ENCODE peak calls at places on chromosome 21, in eight cellular contexts. Z is stimulated activated CD4-positive, alpha-beta T cell treated with anti-CD3 and anti-CD28 coated beads, Interleukin-1b, Interleukin-23, amount 100 ng/mL, for 4 hours; P is HCT116; J is NCI-H2171 treated with DMSO at 0.1 percent for 48 hours; H is T-helper 2 cell; M is activated CD8-positive, alpha-beta memory T cell treated with anti-CD3 and anti-CD28 coated beads, Interleukin-2, amount 50 U/mL, for 48 hours; Q is naive thymus-derived CD8-positive, alpha-beta T cell; O is AML-193. U is an unnamed sample.

GRCh38 chr21:36027352-36027751 is 33.0 kb downstream of the SETD4 start:
- DNase-seq in M (no peak), P (no peak), H (no peak), J (no peak), Q (no peak), Z (no peak), O (no peak), U (no peak)

GRCh38 chr21:27802816-27803475 is 836.1 kb upstream of the ADAMTS5 start:
- DNase-seq in H (no peak), P (no peak), O (peak), Z (no peak), J (peak), Q (no peak), M (no peak), U (no peak)

GRCh38 chr21:35697321-35697808 is 363.0 kb downstream of the SETD4 start:
- DNase-seq in M (no peak), Z (no peak), H (no peak), Q (peak), P (no peak), J (peak), O (no peak), U (no peak)

GRCh38 chr21:33063907-33064622 is 5.9 kb upstream of the OLIG1 start:
- DNase-seq in H (no peak), P (no peak), O (no peak), Q (no peak), Z (no peak), J (no peak), M (no peak), U (no peak)

GRCh38 chr21:21183092-21183491 is 184.9 kb downstream of the NCAM2 start:
- DNase-seq in O (no peak), M (no peak), P (no peak), Z (no peak), J (no peak), H (no peak), Q (no peak), U (no peak)

GRCh38 chr21:34129039-34129891 is 55.9 kb downstream of the MRPS6 start:
- DNase-seq in O (no peak), Q (peak), H (peak), P (no peak), Z (peak), M (peak), J (peak), U (peak)

GRCh38 chr21:44931137-44931500 is 8.7 kb upstream of the SLX9 start:
- DNase-seq in Z (no peak), H (no peak), Q (no peak), P (no peak), O (peak), J (peak), M (no peak), U (no peak)

GRCh38 chr21:15319727-15320126 is 254.9 kb upstream of the NRIP1 start:
- DNase-seq in Z (no peak), J (no peak), M (no peak), O (no peak), P (no peak), H (no peak), Q (no peak), U (no peak)

GRCh38 chr21:21415741-21416140 is 417.5 kb downstream of the NCAM2 start:
- DNase-seq in P (no peak), J (no peak), O (no peak), H (no peak), M (no peak), Q (no peak), Z (no peak), U (no peak)

GRCh38 chr21:46112731-46113215 is 14.9 kb downstream of the COL6A2 start:
- DNase-seq in Z (no peak), Q (no peak), O (no peak), M (peak), J (no peak), P (no peak), H (no peak), U (no peak)

GRCh38 chr21:44766014-44766817 is 35.4 kb downstream of the UBE2G2 start:
- DNase-seq in Z (no peak), H (no peak), P (no peak), M (no peak), O (no peak), J (no peak), Q (no peak), U (no peak)

GRCh38 chr21:45299864-45300785 is 12.4 kb upstream of the POFUT2 start:
- DNase-seq in M (no peak), P (no peak), H (no peak), Z (no peak), O (no peak), J (no peak), Q (no peak), U (no peak)

GRCh38 chr21:46569071-46569470 is 35.8 kb downstream of the S100B start:
- DNase-seq in Q (no peak), Z (no peak), M (no peak), H (no peak), J (no peak), P (no peak), O (no peak), U (no peak)

GRCh38 chr21:37627074-37627473 is 260.5 kb downstream of the DYRK1A start:
- DNase-seq in Z (no peak), O (no peak), H (no peak), M (no peak), J (no peak), P (no peak), Q (no peak), U (no peak)

GRCh38 chr21:38478782-38479181 is 19.5 kb downstream of the ERG start:
- DNase-seq in M (no peak), Q (no peak), H (no peak), P (no peak), J (no peak), O (no peak), Z (no peak), U (no peak)

GRCh38 chr21:42262826-42263225 is 43.9 kb downstream of the ABCG1 start:
- DNase-seq in Z (no peak), P (no peak), M (no peak), Q (no peak), J (no peak), O (no peak), H (no peak), U (no peak)

GRCh38 chr21:43361493-43362296 is 65.2 kb downstream of the SIK1 start:
- DNase-seq in M (peak), O (no peak), P (no peak), H (no peak), J (no peak), Q (peak), Z (no peak), U (no peak)

GRCh38 chr21:32813265-32813903 is 41.8 kb upstream of the PAXBP1 start:
- DNase-seq in Q (no peak), J (no peak), O (no peak), P (no peak), H (no peak), M (no peak), Z (no peak), U (no peak)

GRCh38 chr21:38669186-38669585 is 136.5 kb upstream of the ETS2 start:
- DNase-seq in H (no peak), Q (no peak), Z (no peak), J (peak), P (no peak), O (peak), M (no peak), U (no peak)

GRCh38 chr21:38533887-38534286 is 35.6 kb upstream of the ERG start:
- DNase-seq in Q (no peak), P (no peak), O (no peak), M (no peak), H (no peak), J (no peak), Z (no peak), U (no peak)

GRCh38 chr21:26001356-26001755 is 169.2 kb downstream of the APP start:
- DNase-seq in Z (no peak), P (no peak), M (no peak), O (no peak), J (no peak), Q (no peak), H (no peak), U (no peak)

GRCh38 chr21:42199488-42200463 is 19.2 kb upstream of the ABCG1 start:
- DNase-seq in O (peak), Q (peak), P (no peak), J (no peak), H (no peak), M (no peak), Z (no peak), U (peak)

GRCh38 chr21:45004059-45004422 is 64.2 kb downstream of the SLX9 start:
- DNase-seq in P (no peak), M (no peak), O (no peak), H (no peak), Q (no peak), J (no peak), Z (no peak), U (no peak)

GRCh38 chr21:14995695-14996490 is 68.9 kb downstream of the NRIP1 start:
- DNase-seq in J (no peak), O (no peak), H (no peak), Z (no peak), Q (no peak), P (no peak), M (no peak), U (no peak)

GRCh38 chr21:16908087-16908486 is 604.8 kb upstream of the CXADR start:
- DNase-seq in J (peak), P (no peak), Q (no peak), M (no peak), Z (no peak), H (no peak), O (no peak), U (no peak)

GRCh38 chr21:37098756-37099155 is 25.7 kb downstream of the TTC3 start:
- DNase-seq in Q (no peak), H (no peak), O (no peak), P (no peak), J (no peak), Z (no peak), M (no peak), U (no peak)

GRCh38 chr21:38985423-38986378 is 180.0 kb downstream of the ETS2 start:
- DNase-seq in J (peak), P (no peak), M (peak), O (peak), Q (no peak), H (peak), Z (peak), U (peak)

GRCh38 chr21:44901391-44902074 is 19.2 kb downstream of the ITGB2 start:
- DNase-seq in O (no peak), M (no peak), J (no peak), Z (no peak), Q (no peak), P (no peak), H (no peak), U (no peak)

GRCh38 chr21:40165671-40166070 is 298.4 kb downstream of the PCP4 start:
- DNase-seq in H (no peak), M (no peak), Q (no peak), J (no peak), O (no peak), Z (no peak), P (no peak), U (no peak)

GRCh38 chr21:41766051-41766882 is 585 bp downstream of the RIPK4 start:
- DNase-seq in P (no peak), Q (no peak), H (no peak), M (no peak), Z (no peak), J (no peak), O (no peak), U (no peak)

GRCh38 chr21:15149825-15150224 is 85.0 kb upstream of the NRIP1 start:
- DNase-seq in O (no peak), H (no peak), J (no peak), Z (no peak), P (no peak), M (no peak), Q (no peak), U (no peak)

GRCh38 chr21:26954591-26955214 is 12.2 kb downstream of the ADAMTS5 start:
- DNase-seq in J (peak), P (no peak), O (no peak), H (no peak), M (no peak), Z (no peak), Q (no peak), U (no peak)

GRCh38 chr21:34498623-34499022 is 13.4 kb downstream of the KCNE1 start:
- DNase-seq in Z (no peak), P (no peak), O (no peak), Q (no peak), M (no peak), J (peak), H (no peak), U (no peak)

GRCh38 chr21:44353200-44353970 is at the start of gene TRPM2:
- DNase-seq in Z (no peak), P (no peak), O (peak), Q (peak), H (no peak), M (no peak), J (peak), U (no peak)

GRCh38 chr21:34845521-34846213 is 176.9 kb downstream of the CLIC6 start:
- DNase-seq in J (no peak), Q (no peak), O (no peak), M (peak), Z (no peak), H (peak), P (peak), U (peak)